ENCODE peak calls at places on chromosomes 12 and 14, in six cellular contexts. One of them, this sample, is unnamed.

GRCh38 chr14:24113801-24114535 is 609 bp upstream of the DCAF11 start:
- DNase-seq in HTR-8/SVneo: peak
- DNase-seq in Ammon's horn: peak
- DNase-seq in NCI-H748 treated with DMSO at 0.1 percent for 48 hours: peak
- DNase-seq in heart left ventricle: peak
- DNase-seq in activated T-helper 1 cell treated with anti-CD3 and anti-CD28 coated beads, Interleukin-12 subunit alpha, Interleukin-12 subunit beta, Interleukin-2, Interleukin-4 antibody, amounts not matched to agents 30 ng/mL and 10 ng/mL and 1 ng/mL, durations not matched to agents 14 hours and 24 hours and 36 hours: peak
- DNase-seq in this sample: peak

GRCh38 chr14:65321370-65321875 is 91.1 kb upstream of the FUT8 start:
- DNase-seq in HTR-8/SVneo: peak
- DNase-seq in Ammon's horn: no peak
- DNase-seq in NCI-H748 treated with DMSO at 0.1 percent for 48 hours: no peak
- DNase-seq in heart left ventricle: no peak
- DNase-seq in activated T-helper 1 cell treated with anti-CD3 and anti-CD28 coated beads, Interleukin-12 subunit alpha, Interleukin-12 subunit beta, Interleukin-2, Interleukin-4 antibody, amounts not matched to agents 30 ng/mL and 10 ng/mL and 1 ng/mL, durations not matched to agents 14 hours and 24 hours and 36 hours: no peak
- DNase-seq in this sample: no peak

GRCh38 chr14:91095178-91095577 is 18.7 kb upstream of the DGLUCY start:
- DNase-seq in HTR-8/SVneo: no peak
- DNase-seq in Ammon's horn: no peak
- DNase-seq in NCI-H748 treated with DMSO at 0.1 percent for 48 hours: no peak
- DNase-seq in heart left ventricle: no peak
- DNase-seq in activated T-helper 1 cell treated with anti-CD3 and anti-CD28 coated beads, Interleukin-12 subunit alpha, Interleukin-12 subunit beta, Interleukin-2, Interleukin-4 antibody, amounts not matched to agents 30 ng/mL and 10 ng/mL and 1 ng/mL, durations not matched to agents 14 hours and 24 hours and 36 hours: no peak
- DNase-seq in this sample: no peak

GRCh38 chr12:132806857-132807256 is 21.8 kb downstream of the GOLGA3 start:
- DNase-seq in HTR-8/SVneo: no peak
- DNase-seq in Ammon's horn: no peak
- DNase-seq in NCI-H748 treated with DMSO at 0.1 percent for 48 hours: no peak
- DNase-seq in heart left ventricle: no peak
- DNase-seq in activated T-helper 1 cell treated with anti-CD3 and anti-CD28 coated beads, Interleukin-12 subunit alpha, Interleukin-12 subunit beta, Interleukin-2, Interleukin-4 antibody, amounts not matched to agents 30 ng/mL and 10 ng/mL and 1 ng/mL, durations not matched to agents 14 hours and 24 hours and 36 hours: no peak
- DNase-seq in this sample: no peak

GRCh38 chr14:105146976-105147700 is 21.4 kb downstream of the JAG2 start:
- DNase-seq in HTR-8/SVneo: no peak
- DNase-seq in Ammon's horn: no peak
- DNase-seq in NCI-H748 treated with DMSO at 0.1 percent for 48 hours: no peak
- DNase-seq in heart left ventricle: no peak
- DNase-seq in activated T-helper 1 cell treated with anti-CD3 and anti-CD28 coated beads, Interleukin-12 subunit alpha, Interleukin-12 subunit beta, Interleukin-2, Interleukin-4 antibody, amounts not matched to agents 30 ng/mL and 10 ng/mL and 1 ng/mL, durations not matched to agents 14 hours and 24 hours and 36 hours: no peak
- DNase-seq in this sample: no peak

GRCh38 chr12:95721320-95721719 is 69.2 kb downstream of the NTN4 start:
- DNase-seq in HTR-8/SVneo: no peak
- DNase-seq in Ammon's horn: no peak
- DNase-seq in NCI-H748 treated with DMSO at 0.1 percent for 48 hours: no peak
- DNase-seq in heart left ventricle: no peak
- DNase-seq in activated T-helper 1 cell treated with anti-CD3 and anti-CD28 coated beads, Interleukin-12 subunit alpha, Interleukin-12 subunit beta, Interleukin-2, Interleukin-4 antibody, amounts not matched to agents 30 ng/mL and 10 ng/mL and 1 ng/mL, durations not matched to agents 14 hours and 24 hours and 36 hours: no peak
- DNase-seq in this sample: no peak

GRCh38 chr14:56118611-56119181 is 485 bp downstream of the PELI2 start:
- DNase-seq in HTR-8/SVneo: no peak
- DNase-seq in Ammon's horn: peak
- DNase-seq in NCI-H748 treated with DMSO at 0.1 percent for 48 hours: no peak
- DNase-seq in heart left ventricle: peak
- DNase-seq in activated T-helper 1 cell treated with anti-CD3 and anti-CD28 coated beads, Interleukin-12 subunit alpha, Interleukin-12 subunit beta, Interleukin-2, Interleukin-4 antibody, amounts not matched to agents 30 ng/mL and 10 ng/mL and 1 ng/mL, durations not matched to agents 14 hours and 24 hours and 36 hours: peak
- DNase-seq in this sample: no peak

GRCh38 chr12:96989916-96990315 is 82.9 kb downstream of the NEDD1 start:
- DNase-seq in HTR-8/SVneo: peak
- DNase-seq in Ammon's horn: no peak
- DNase-seq in NCI-H748 treated with DMSO at 0.1 percent for 48 hours: no peak
- DNase-seq in heart left ventricle: no peak
- DNase-seq in activated T-helper 1 cell treated with anti-CD3 and anti-CD28 coated beads, Interleukin-12 subunit alpha, Interleukin-12 subunit beta, Interleukin-2, Interleukin-4 antibody, amounts not matched to agents 30 ng/mL and 10 ng/mL and 1 ng/mL, durations not matched to agents 14 hours and 24 hours and 36 hours: no peak
- DNase-seq in this sample: peak

GRCh38 chr14:104515059-104515810 is 64.3 kb upstream of the C14orf180 start:
- DNase-seq in HTR-8/SVneo: no peak
- DNase-seq in Ammon's horn: no peak
- DNase-seq in NCI-H748 treated with DMSO at 0.1 percent for 48 hours: no peak
- DNase-seq in heart left ventricle: no peak
- DNase-seq in activated T-helper 1 cell treated with anti-CD3 and anti-CD28 coated beads, Interleukin-12 subunit alpha, Interleukin-12 subunit beta, Interleukin-2, Interleukin-4 antibody, amounts not matched to agents 30 ng/mL and 10 ng/mL and 1 ng/mL, durations not matched to agents 14 hours and 24 hours and 36 hours: no peak
- DNase-seq in this sample: no peak

GRCh38 chr14:89443002-89443660 is 26.1 kb upstream of the FOXN3 start:
- DNase-seq in HTR-8/SVneo: no peak
- DNase-seq in Ammon's horn: no peak
- DNase-seq in NCI-H748 treated with DMSO at 0.1 percent for 48 hours: no peak
- DNase-seq in heart left ventricle: no peak
- DNase-seq in activated T-helper 1 cell treated with anti-CD3 and anti-CD28 coated beads, Interleukin-12 subunit alpha, Interleukin-12 subunit beta, Interleukin-2, Interleukin-4 antibody, amounts not matched to agents 30 ng/mL and 10 ng/mL and 1 ng/mL, durations not matched to agents 14 hours and 24 hours and 36 hours: no peak
- DNase-seq in this sample: no peak

GRCh38 chr14:59454131-59454530 is 11.0 kb downstream of the GPR135 start:
- DNase-seq in HTR-8/SVneo: peak
- DNase-seq in Ammon's horn: no peak
- DNase-seq in NCI-H748 treated with DMSO at 0.1 percent for 48 hours: no peak
- DNase-seq in heart left ventricle: no peak
- DNase-seq in activated T-helper 1 cell treated with anti-CD3 and anti-CD28 coated beads, Interleukin-12 subunit alpha, Interleukin-12 subunit beta, Interleukin-2, Interleukin-4 antibody, amounts not matched to agents 30 ng/mL and 10 ng/mL and 1 ng/mL, durations not matched to agents 14 hours and 24 hours and 36 hours: no peak
- DNase-seq in this sample: no peak

GRCh38 chr14:27184371-27184901 is 586.6 kb upstream of the NOVA1 start:
- DNase-seq in HTR-8/SVneo: peak
- DNase-seq in Ammon's horn: no peak
- DNase-seq in NCI-H748 treated with DMSO at 0.1 percent for 48 hours: no peak
- DNase-seq in heart left ventricle: no peak
- DNase-seq in activated T-helper 1 cell treated with anti-CD3 and anti-CD28 coated beads, Interleukin-12 subunit alpha, Interleukin-12 subunit beta, Interleukin-2, Interleukin-4 antibody, amounts not matched to agents 30 ng/mL and 10 ng/mL and 1 ng/mL, durations not matched to agents 14 hours and 24 hours and 36 hours: no peak
- DNase-seq in this sample: no peak

GRCh38 chr12:26119391-26119981 is 5.4 kb downstream of the BHLHE41 start:
- DNase-seq in HTR-8/SVneo: no peak
- DNase-seq in Ammon's horn: peak
- DNase-seq in NCI-H748 treated with DMSO at 0.1 percent for 48 hours: peak
- DNase-seq in heart left ventricle: no peak
- DNase-seq in activated T-helper 1 cell treated with anti-CD3 and anti-CD28 coated beads, Interleukin-12 subunit alpha, Interleukin-12 subunit beta, Interleukin-2, Interleukin-4 antibody, amounts not matched to agents 30 ng/mL and 10 ng/mL and 1 ng/mL, durations not matched to agents 14 hours and 24 hours and 36 hours: no peak
- DNase-seq in this sample: peak

GRCh38 chr12:50302686-50303085 is 19.4 kb upstream of the LIMA1 start:
- DNase-seq in HTR-8/SVneo: no peak
- DNase-seq in Ammon's horn: no peak
- DNase-seq in NCI-H748 treated with DMSO at 0.1 percent for 48 hours: no peak
- DNase-seq in heart left ventricle: no peak
- DNase-seq in activated T-helper 1 cell treated with anti-CD3 and anti-CD28 coated beads, Interleukin-12 subunit alpha, Interleukin-12 subunit beta, Interleukin-2, Interleukin-4 antibody, amounts not matched to agents 30 ng/mL and 10 ng/mL and 1 ng/mL, durations not matched to agents 14 hours and 24 hours and 36 hours: no peak
- DNase-seq in this sample: no peak

GRCh38 chr12:75766263-75767160 is 255.1 kb upstream of the KRR1 start:
- DNase-seq in HTR-8/SVneo: peak
- DNase-seq in Ammon's horn: no peak
- DNase-seq in NCI-H748 treated with DMSO at 0.1 percent for 48 hours: no peak
- DNase-seq in heart left ventricle: no peak
- DNase-seq in activated T-helper 1 cell treated with anti-CD3 and anti-CD28 coated beads, Interleukin-12 subunit alpha, Interleukin-12 subunit beta, Interleukin-2, Interleukin-4 antibody, amounts not matched to agents 30 ng/mL and 10 ng/mL and 1 ng/mL, durations not matched to agents 14 hours and 24 hours and 36 hours: no peak
- DNase-seq in this sample: no peak

GRCh38 chr14:30869525-30870150 is 4.7 kb upstream of the COCH start:
- DNase-seq in HTR-8/SVneo: no peak
- DNase-seq in Ammon's horn: no peak
- DNase-seq in NCI-H748 treated with DMSO at 0.1 percent for 48 hours: no peak
- DNase-seq in heart left ventricle: no peak
- DNase-seq in activated T-helper 1 cell treated with anti-CD3 and anti-CD28 coated beads, Interleukin-12 subunit alpha, Interleukin-12 subunit beta, Interleukin-2, Interleukin-4 antibody, amounts not matched to agents 30 ng/mL and 10 ng/mL and 1 ng/mL, durations not matched to agents 14 hours and 24 hours and 36 hours: no peak
- DNase-seq in this sample: no peak

This sample was measured in SHP77.